ENCODE peak calls at places on chromosome 17, in four cellular contexts. One of them, this sample, is unnamed.

GRCh38 chr17:49920370-49920769 is 48.6 kb upstream of the DLX4 start:
- DNase-seq in aorta: no peak
- DNase-seq in right lobe of liver: no peak
- DNase-seq in endodermal cell: no peak
- DNase-seq in this sample: no peak

GRCh38 chr17:73072254-73072962 is 20.1 kb downstream of the SLC39A11 start:
- DNase-seq in aorta: no peak
- DNase-seq in right lobe of liver: no peak
- DNase-seq in endodermal cell: no peak
- DNase-seq in this sample: no peak

GRCh38 chr17:17737938-17738894 is 57.0 kb downstream of the RAI1 start:
- DNase-seq in aorta: no peak
- DNase-seq in right lobe of liver: no peak
- DNase-seq in endodermal cell: peak
- DNase-seq in this sample: peak

GRCh38 chr17:48335168-48335567 is 94.8 kb downstream of the SKAP1 start:
- DNase-seq in aorta: no peak
- DNase-seq in right lobe of liver: no peak
- DNase-seq in endodermal cell: no peak
- DNase-seq in this sample: no peak

GRCh38 chr17:11880714-11881113 is 116.6 kb downstream of the ZNF18 start:
- DNase-seq in aorta: no peak
- DNase-seq in right lobe of liver: no peak
- DNase-seq in endodermal cell: no peak
- DNase-seq in this sample: no peak

GRCh38 chr17:5883775-5884665 is 186.2 kb upstream of the WSCD1 start:
- DNase-seq in aorta: no peak
- DNase-seq in right lobe of liver: no peak
- DNase-seq in endodermal cell: peak
- DNase-seq in this sample: no peak

GRCh38 chr17:59010026-59010425 is 96.7 kb downstream of the TRIM37 start:
- DNase-seq in aorta: no peak
- DNase-seq in right lobe of liver: no peak
- DNase-seq in endodermal cell: no peak
- DNase-seq in this sample: no peak

GRCh38 chr17:64073771-64074703 is 53.6 kb upstream of the ICAM2 start:
- DNase-seq in aorta: no peak
- DNase-seq in right lobe of liver: no peak
- DNase-seq in endodermal cell: peak
- DNase-seq in this sample: peak

GRCh38 chr17:7354262-7354781 is 634 bp upstream of the TMEM95 start:
- DNase-seq in aorta: no peak
- DNase-seq in right lobe of liver: no peak
- DNase-seq in endodermal cell: no peak
- DNase-seq in this sample: peak

GRCh38 chr17:9406046-9406631 is 169.5 kb downstream of the STX8 start:
- DNase-seq in aorta: no peak
- DNase-seq in right lobe of liver: no peak
- DNase-seq in endodermal cell: no peak
- DNase-seq in this sample: peak

GRCh38 chr17:79789943-79790804 is 6.7 kb downstream of the CBX8 start:
- DNase-seq in aorta: peak
- DNase-seq in right lobe of liver: peak
- DNase-seq in endodermal cell: peak
- DNase-seq in this sample: no peak
- H3K4me3 ChIP-seq in aorta: no peak
- H3K4me3 ChIP-seq in right lobe of liver: no peak
- H3K4me3 ChIP-seq in endodermal cell: peak
- H3K4me3 ChIP-seq in this sample: peak

DNA sequence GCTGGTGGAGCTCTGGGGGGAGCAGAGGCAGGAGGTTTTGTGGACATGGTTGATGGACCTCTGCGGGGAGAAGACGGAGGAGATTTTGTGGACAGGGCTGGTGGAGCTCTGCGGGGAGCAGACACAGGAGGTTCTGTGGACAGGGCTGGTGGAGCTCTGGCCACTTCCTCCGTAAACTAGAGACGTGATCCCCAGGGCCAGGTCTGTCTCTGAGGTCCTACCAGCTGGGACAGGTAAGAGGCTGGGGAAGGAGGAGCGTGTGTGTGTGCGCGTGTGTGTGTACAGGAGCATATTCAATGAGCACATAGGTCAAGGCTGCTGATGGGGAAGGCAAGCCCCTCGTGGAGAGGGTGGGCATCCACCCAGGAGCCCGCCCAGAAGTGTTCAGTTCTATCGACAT is 20.6 kb downstream of the RPH3AL start:
- DNase-seq in aorta: peak
- DNase-seq in right lobe of liver: peak
- DNase-seq in endodermal cell: peak
- DNase-seq in this sample: no peak
- H3K4me3 ChIP-seq in aorta: no peak
- H3K4me3 ChIP-seq in right lobe of liver: no peak
- H3K4me3 ChIP-seq in endodermal cell: no peak
- H3K4me3 ChIP-seq in this sample: no peak

GRCh38 chr17:80187090-80187489 is 17.3 kb downstream of the CARD14 start:
- DNase-seq in aorta: no peak
- DNase-seq in right lobe of liver: no peak
- DNase-seq in endodermal cell: no peak
- DNase-seq in this sample: peak

GRCh38 chr17:80184423-80184714 is 14.5 kb downstream of the CARD14 start:
- DNase-seq in aorta: no peak
- DNase-seq in right lobe of liver: no peak
- DNase-seq in endodermal cell: no peak
- DNase-seq in this sample: no peak

GRCh38 chr17:80185968-80186367 is 16.1 kb downstream of the CARD14 start:
- DNase-seq in aorta: no peak
- DNase-seq in right lobe of liver: no peak
- DNase-seq in endodermal cell: no peak
- DNase-seq in this sample: no peak

GRCh38 chr17:80189611-80190010 is 19.8 kb downstream of the CARD14 start:
- DNase-seq in aorta: no peak
- DNase-seq in right lobe of liver: no peak
- DNase-seq in endodermal cell: no peak
- DNase-seq in this sample: no peak

DNA sequence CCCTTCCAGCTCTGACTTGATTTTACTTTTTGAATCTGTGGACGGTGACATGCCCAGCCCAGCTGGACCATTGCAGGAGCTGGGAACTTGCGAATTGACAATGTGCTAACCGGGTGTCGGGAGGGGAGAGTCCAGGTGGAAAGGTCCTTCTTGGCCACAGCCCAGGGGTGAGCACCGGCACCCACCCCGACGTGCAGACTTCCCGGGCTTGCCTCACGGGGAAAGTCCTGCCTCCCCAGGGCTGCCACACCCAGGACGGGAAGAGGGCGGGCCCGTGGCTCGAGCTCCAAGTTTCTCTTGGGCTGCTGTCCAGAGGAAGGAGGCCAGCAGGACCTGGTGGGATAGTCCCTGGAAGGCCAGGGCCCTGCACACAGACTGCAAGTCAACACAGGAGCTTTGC is 17.7 kb downstream of the CARD14 start:
- DNase-seq in aorta: peak
- DNase-seq in right lobe of liver: peak
- DNase-seq in endodermal cell: no peak
- DNase-seq in this sample: peak
- H3K4me3 ChIP-seq in aorta: no peak
- H3K4me3 ChIP-seq in right lobe of liver: no peak
- H3K4me3 ChIP-seq in endodermal cell: no peak
- H3K4me3 ChIP-seq in this sample: peak

GRCh38 chr17:80650751-80651173 is 106.1 kb downstream of the RPTOR start:
- DNase-seq in aorta: no peak
- DNase-seq in right lobe of liver: no peak
- DNase-seq in endodermal cell: peak
- DNase-seq in this sample: peak

GRCh38 chr17:80649672-80650338 is 105.2 kb downstream of the RPTOR start:
- DNase-seq in aorta: peak
- DNase-seq in right lobe of liver: peak
- DNase-seq in endodermal cell: peak
- DNase-seq in this sample: peak

GRCh38 chr17:80652751-80653330 is 108.2 kb downstream of the RPTOR start:
- DNase-seq in aorta: no peak
- DNase-seq in right lobe of liver: no peak
- DNase-seq in endodermal cell: no peak
- DNase-seq in this sample: no peak

GRCh38 chr17:80649200-80649644 is 104.6 kb downstream of the RPTOR start:
- DNase-seq in aorta: no peak
- DNase-seq in right lobe of liver: no peak
- DNase-seq in endodermal cell: no peak
- DNase-seq in this sample: no peak

GRCh38 chr17:80650339-80650672 is 105.7 kb downstream of the RPTOR start:
- DNase-seq in aorta: no peak
- DNase-seq in right lobe of liver: no peak
- DNase-seq in endodermal cell: no peak
- DNase-seq in this sample: no peak
- H3K4me3 ChIP-seq in aorta: no peak
- H3K4me3 ChIP-seq in right lobe of liver: no peak
- H3K4me3 ChIP-seq in endodermal cell: no peak
- H3K4me3 ChIP-seq in this sample: no peak

GRCh38 chr17:42188749-42189650 is 3.7 kb upstream of the HCRT start:
- DNase-seq in aorta: peak
- DNase-seq in right lobe of liver: no peak
- DNase-seq in endodermal cell: peak
- DNase-seq in this sample: no peak

GRCh38 chr17:42192189-42193126 is 1.8 kb downstream of the GHDC start:
- DNase-seq in aorta: no peak
- DNase-seq in right lobe of liver: no peak
- DNase-seq in endodermal cell: no peak
- DNase-seq in this sample: no peak

GRCh38 chr17:42191209-42191608 is 3.1 kb downstream of the GHDC start:
- DNase-seq in aorta: no peak
- DNase-seq in right lobe of liver: no peak
- DNase-seq in endodermal cell: no peak
- DNase-seq in this sample: no peak

GRCh38 chr17:42189651-42189965 is 4.4 kb upstream of the HCRT start:
- DNase-seq in aorta: no peak
- DNase-seq in right lobe of liver: no peak
- DNase-seq in endodermal cell: no peak
- DNase-seq in this sample: no peak

DNA sequence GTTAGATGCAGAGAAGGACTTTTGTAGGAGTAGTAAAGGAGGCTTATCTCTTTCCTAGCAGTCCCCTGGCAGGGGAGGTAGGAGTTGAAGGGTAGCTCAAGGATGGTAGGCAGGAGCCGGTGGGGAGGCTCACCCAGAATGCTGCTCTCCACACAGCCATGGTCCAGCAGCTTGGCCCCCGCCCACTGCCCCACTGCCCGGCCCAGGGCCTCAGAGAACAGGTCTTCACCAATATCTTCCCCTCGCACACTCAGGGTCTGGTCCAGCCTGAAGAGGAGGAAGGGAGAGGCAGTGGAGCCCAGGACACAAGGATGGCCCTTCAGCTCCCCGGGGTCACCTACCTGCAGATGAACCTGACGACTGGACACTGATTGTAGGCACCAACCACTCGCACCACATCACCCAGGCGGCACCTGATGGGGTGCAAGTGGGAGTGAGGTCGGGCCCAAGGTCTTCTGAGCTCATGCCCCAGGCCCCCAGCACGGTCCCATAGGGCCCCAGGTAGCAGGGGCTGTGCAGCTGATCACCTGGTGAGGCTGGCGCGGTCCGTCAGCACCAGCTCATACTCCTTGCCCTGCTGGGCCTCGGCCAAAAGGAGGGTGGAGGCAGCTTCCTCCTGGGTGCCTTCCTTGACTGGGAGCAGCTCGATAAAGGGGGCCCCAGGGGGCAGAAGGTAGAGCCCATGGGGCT is 3.7 kb downstream of the GHDC start:
- DNase-seq in aorta: no peak
- DNase-seq in right lobe of liver: no peak
- DNase-seq in endodermal cell: peak
- DNase-seq in this sample: no peak
- H3K4me3 ChIP-seq in aorta: no peak
- H3K4me3 ChIP-seq in right lobe of liver: no peak
- H3K4me3 ChIP-seq in endodermal cell: no peak
- H3K4me3 ChIP-seq in this sample: no peak

GRCh38 chr17:78717431-78717980 is 64.6 kb downstream of the CYTH1 start:
- DNase-seq in aorta: no peak
- DNase-seq in right lobe of liver: no peak
- DNase-seq in endodermal cell: peak
- DNase-seq in this sample: peak

GRCh38 chr17:78718575-78719209 is 63.4 kb downstream of the CYTH1 start:
- DNase-seq in aorta: no peak
- DNase-seq in right lobe of liver: no peak
- DNase-seq in endodermal cell: no peak
- DNase-seq in this sample: no peak

GRCh38 chr17:78716814-78717393 is 65.2 kb downstream of the CYTH1 start:
- DNase-seq in aorta: peak
- DNase-seq in right lobe of liver: peak
- DNase-seq in endodermal cell: peak
- DNase-seq in this sample: peak

GRCh38 chr17:78722101-78722761 is 59.8 kb downstream of the CYTH1 start:
- DNase-seq in aorta: peak
- DNase-seq in right lobe of liver: no peak
- DNase-seq in endodermal cell: peak
- DNase-seq in this sample: no peak

DNA sequence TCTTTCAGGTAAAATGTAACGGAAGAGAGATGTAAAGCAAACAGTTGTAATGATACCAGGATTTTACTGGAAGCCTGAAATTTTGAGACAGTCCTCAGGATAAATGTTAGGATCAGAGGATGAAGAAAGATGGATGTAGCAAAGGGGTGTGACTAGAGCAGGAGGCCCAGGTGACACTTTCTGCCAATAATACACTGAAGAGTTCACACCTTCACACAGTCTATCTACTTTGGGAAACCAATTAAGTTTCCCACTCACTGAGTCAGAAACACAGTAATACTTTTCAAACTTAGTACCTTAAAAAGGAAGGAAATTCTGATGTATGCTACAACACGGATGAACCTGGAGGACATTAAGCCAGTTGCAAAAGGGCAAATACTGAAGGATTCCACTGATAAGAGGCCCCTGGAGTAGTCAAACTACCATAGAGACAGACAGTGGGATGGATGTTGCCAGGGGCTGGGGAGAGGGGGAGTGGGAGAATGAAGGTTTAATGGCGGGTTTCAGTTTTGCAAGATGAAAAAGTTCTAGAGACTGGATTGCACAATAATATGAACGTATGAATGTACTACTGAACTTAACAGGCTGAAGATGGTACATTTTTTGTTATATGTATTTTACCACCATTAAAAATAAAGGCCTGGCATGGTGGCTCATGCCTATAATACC is 62.3 kb downstream of the CYTH1 start:
- DNase-seq in aorta: no peak
- DNase-seq in right lobe of liver: no peak
- DNase-seq in endodermal cell: no peak
- DNase-seq in this sample: no peak
- H3K4me3 ChIP-seq in aorta: no peak
- H3K4me3 ChIP-seq in right lobe of liver: no peak
- H3K4me3 ChIP-seq in endodermal cell: no peak
- H3K4me3 ChIP-seq in this sample: no peak

This sample was measured in fibroblast of villous mesenchyme.